ENCODE peak calls at places on chromosome 20, in five cellular contexts. L, O, A, G and N are unnamed samples.

GRCh38 chr20:50724851-50725721 is 6.3 kb upstream of the PARD6B start:
- DNase-seq in A (peak; percentile 35), O (peak; percentile 84), G (peak; percentile 91), L (peak; percentile 98), N (peak; percentile 43)

GRCh38 chr20:56400001-56400640 is 7.7 kb downstream of the CSTF1 start:
- DNase-seq in A (peak; percentile 55), O (peak; percentile 88), L (peak; percentile 84), G (peak; percentile 84), N (peak; percentile 62)

GRCh38 chr20:10701607-10702006 is 27.8 kb upstream of the JAG1 start:
- DNase-seq in L (no peak), O (no peak), G (no peak), A (no peak), N (no peak)

GRCh38 chr20:21110811-21111210 is 4.7 kb upstream of the LINC00237 start:
- DNase-seq in A (no peak), G (no peak), O (no peak), L (no peak), N (no peak)

GRCh38 chr20:50798650-50799049 is 3.8 kb downstream of the BCAS4 start:
- DNase-seq in O (no peak), G (peak; percentile 28), L (no peak), A (no peak), N (no peak)

GRCh38 chr20:58173930-58174707 is 54.3 kb downstream of the ANKRD60 start:
- DNase-seq in G (no peak), A (no peak), O (peak; percentile 14), L (peak; percentile 51), N (no peak)

GRCh38 chr20:39165099-39165498 is 203.0 kb downstream of the DHX35 start:
- DNase-seq in L (no peak), G (no peak), A (no peak), O (no peak), N (no peak)

GRCh38 chr20:54234991-54235390 is 27.1 kb downstream of the PFDN4 start:
- DNase-seq in A (no peak), G (no peak), O (no peak), L (no peak), N (no peak)

GRCh38 chr20:47453167-47453782 is 48.4 kb upstream of the NCOA3 start:
- DNase-seq in A (peak; percentile 92), L (peak; percentile 90), O (peak; percentile 77), G (peak; percentile 96), N (no peak)

GRCh38 chr20:7361321-7361720 is 578.9 kb downstream of the HAO1 start:
- DNase-seq in A (no peak), L (no peak), O (no peak), G (no peak), N (no peak)

GRCh38 chr20:37552415-37552814 is 24.7 kb upstream of the BLCAP start:
- DNase-seq in A (no peak), L (peak; percentile 46), O (no peak), G (peak; percentile 28), N (no peak)

GRCh38 chr20:21705466-21706344 is at the start of gene PAX1:
- DNase-seq in L (peak; percentile 46), G (no peak), O (no peak), A (no peak), N (no peak)

GRCh38 chr20:48541581-48542071 is 286.2 kb downstream of the PREX1 start:
- DNase-seq in G (no peak), A (no peak), O (no peak), L (no peak), N (no peak)

GRCh38 chr20:5719861-5720401 is 30.3 kb upstream of the SHLD1 start:
- DNase-seq in G (peak; percentile 92), L (peak; percentile 49), O (no peak), A (no peak), N (no peak)

GRCh38 chr20:4099905-4100675 is 84.7 kb upstream of the RNF24 start:
- DNase-seq in G (no peak), L (peak; percentile 79), A (no peak), O (peak; percentile 38), N (no peak)

GRCh38 chr20:8933391-8933807 is 135.5 kb upstream of the PLCB4 start:
- DNase-seq in L (no peak), O (peak; percentile 4), G (no peak), A (no peak), N (no peak)

GRCh38 chr20:19757487-19757972 is 528 bp upstream of the RIN2 start:
- DNase-seq in O (peak; percentile 74), L (peak; percentile 89), A (peak; percentile 80), G (peak; percentile 71), N (peak; percentile 94)

GRCh38 chr20:52805128-52805527 is 167.0 kb upstream of the TSHZ2 start:
- DNase-seq in A (no peak), O (no peak), G (no peak), L (no peak), N (no peak)

GRCh38 chr20:37749620-37750403 is 56.0 kb downstream of the CTNNBL1 start:
- DNase-seq in O (no peak), L (no peak), A (no peak), G (no peak), N (no peak)

GRCh38 chr20:57627972-57628650 is 7.9 kb upstream of the ZBP1 start:
- DNase-seq in O (peak; percentile 74), A (no peak), L (peak; percentile 69), G (peak; percentile 51), N (no peak)

GRCh38 chr20:59576216-59576953 is 28.0 kb upstream of the PHACTR3 start:
- DNase-seq in G (no peak), L (no peak), A (no peak), O (no peak), N (no peak)

GRCh38 chr20:53071833-53072232 is 99.7 kb downstream of the TSHZ2 start:
- DNase-seq in A (no peak), G (no peak), L (no peak), O (no peak), N (no peak)

GRCh38 chr20:31711416-31712111 is 11.1 kb downstream of the BCL2L1 start:
- DNase-seq in L (no peak), G (peak; percentile 20), A (no peak), O (no peak), N (no peak)

GRCh38 chr20:23624307-23624706 is 13.4 kb downstream of the CST3 start:
- DNase-seq in G (no peak), L (peak; percentile 39), O (peak; percentile 66), A (no peak), N (no peak)

GRCh38 chr20:38128691-38129090 is 36.4 kb downstream of the TGM2 start:
- DNase-seq in G (no peak), L (no peak), A (no peak), O (no peak), N (no peak)

GRCh38 chr20:6731951-6732580 is 35.4 kb upstream of the BMP2 start:
- DNase-seq in G (no peak), L (no peak), O (peak; percentile 14), A (no peak), N (no peak)

GRCh38 chr20:50834599-50835005 is 39.7 kb downstream of the BCAS4 start:
- DNase-seq in O (peak; percentile 89), L (peak; percentile 65), A (peak; percentile 40), G (peak; percentile 23), N (no peak)

GRCh38 chr20:50431066-50431450 is 79.1 kb upstream of the PTPN1 start:
- DNase-seq in A (no peak), O (no peak), G (no peak), L (no peak), N (no peak)

GRCh38 chr20:58981564-58982364 is 708 bp downstream of the NELFCD start:
- DNase-seq in G (peak; percentile 36), A (no peak), L (peak; percentile 56), O (peak; percentile 20), N (peak; percentile 33)

GRCh38 chr20:50058646-50059398 is 54.1 kb downstream of the UBE2V1 start:
- DNase-seq in G (no peak), A (no peak), O (no peak), L (no peak), N (no peak)

GRCh38 chr20:59455392-59456341 is 148.7 kb upstream of the PHACTR3 start:
- DNase-seq in A (no peak), G (peak; percentile 48), L (peak; percentile 63), O (peak; percentile 8), N (peak; percentile 23)

GRCh38 chr20:44747166-44748004 is 1.7 kb downstream of the KCNK15 start:
- DNase-seq in G (peak; percentile 97), L (peak; percentile 82), O (peak; percentile 71), A (peak; percentile 75), N (peak; percentile 84)
- H3K9ac ChIP-seq in G (no peak overlapping the region), L (peak overlapping the region; percentile 19), O (no peak overlapping the region), A (no peak overlapping the region), N (no peak overlapping the region)

DNA sequence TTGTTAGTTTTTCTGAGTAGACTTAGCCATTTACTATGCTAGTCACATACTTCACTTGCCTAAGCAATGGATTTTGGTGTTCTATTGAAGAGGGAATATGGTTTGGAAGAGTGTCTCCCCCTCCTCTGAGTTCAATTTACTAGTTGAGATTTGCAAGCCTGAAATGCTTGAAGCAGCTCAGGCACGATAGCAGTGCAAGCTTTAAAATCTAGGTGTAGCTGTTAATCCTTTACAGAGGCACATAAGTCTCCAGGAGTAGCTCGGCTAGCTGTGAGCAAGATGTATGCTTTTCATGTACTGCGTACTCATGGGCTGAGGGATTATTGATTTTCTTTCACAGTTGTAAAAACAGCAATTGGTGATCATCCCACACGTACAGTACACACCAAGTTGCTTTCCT is 745 bp downstream of the FLRT3 start:
- DNase-seq in G (peak; percentile 63), L (peak; percentile 48), A (no peak), O (peak; percentile 37), N (no peak)
- H3K4me3 ChIP-seq in G (peak overlapping the region; percentile 75), L (peak overlapping the region; percentile 97), A (no peak overlapping the region), O (peak overlapping the region; percentile 53), N (peak overlapping the region; percentile 29)

DNA sequence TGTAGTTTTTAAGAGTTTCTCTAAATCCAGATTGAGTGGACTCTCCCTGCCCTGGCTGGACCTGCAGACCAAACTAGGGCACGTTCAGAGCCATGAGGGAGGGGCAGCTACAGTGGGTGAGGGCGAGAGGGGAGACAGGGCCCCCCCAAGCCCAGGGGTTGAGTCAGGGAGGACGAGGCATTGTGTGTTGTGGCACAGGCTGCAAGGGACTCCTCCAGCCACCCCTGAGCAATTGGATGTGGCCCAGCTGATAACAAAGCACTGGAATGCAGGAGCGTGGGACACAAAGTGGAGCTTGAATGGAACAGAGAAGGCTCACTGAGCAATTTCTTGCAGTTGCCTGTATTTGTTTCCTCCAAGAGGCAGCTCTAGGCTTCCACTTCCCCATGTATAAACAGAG is 43.5 kb upstream of the MYL9 start:
- DNase-seq in O (no peak), G (no peak), L (no peak), A (peak; percentile 55), N (no peak)
- H3K27ac ChIP-seq in O (no peak overlapping the region), G (no peak overlapping the region), L (peak overlapping the region; percentile 2), A (peak overlapping the region; percentile 9), N (no peak overlapping the region)

DNA sequence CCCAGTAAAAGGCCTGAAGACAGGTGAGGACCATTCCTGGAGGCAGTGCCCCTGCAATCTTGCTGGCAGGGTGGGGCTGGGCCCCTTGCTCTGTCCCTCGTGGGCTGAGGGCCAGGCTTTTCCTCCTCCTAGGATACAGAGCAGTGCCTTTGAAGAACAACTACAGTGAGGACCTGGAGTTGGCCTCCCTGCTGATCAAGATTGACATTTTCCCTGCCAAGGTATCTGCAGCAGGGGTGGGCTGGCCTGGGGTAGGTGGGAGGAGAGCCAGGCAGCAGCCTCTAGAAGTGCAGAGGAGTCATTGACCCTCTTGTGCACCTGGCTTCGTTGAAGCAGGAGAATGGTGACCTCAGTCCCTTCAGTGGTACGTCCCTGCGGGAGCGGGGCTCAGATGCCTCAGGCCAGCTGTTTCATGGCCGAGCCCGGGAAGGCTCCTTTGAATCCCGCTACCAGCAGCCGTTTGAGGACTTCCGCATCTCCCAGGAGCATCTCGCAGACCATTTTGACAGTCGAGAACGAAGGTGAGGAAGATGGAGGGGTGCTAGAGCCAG is 36.5 kb downstream of the PLCG1 start:
- DNase-seq in O (no peak), A (no peak), G (no peak), L (no peak), N (peak; percentile 15)
- H3K9ac ChIP-seq in O (no peak overlapping the region), A (no peak overlapping the region), G (no peak overlapping the region), L (no peak overlapping the region), N (no peak overlapping the region)

GRCh38 chr20:46307999-46308257 is 370 bp downstream of the CDH22 start:
- DNase-seq in G (no peak), L (no peak), O (no peak), A (no peak), N (no peak)
- H3K4me3 ChIP-seq in G (no peak overlapping the region), L (peak overlapping the region; percentile 51), O (no peak overlapping the region), A (peak overlapping the region; percentile 61), N (peak overlapping the region; percentile 27)